ENCODE peak calls at places on chromosomes 4 and X, in ten cellular contexts. One of them, this sample, is unnamed.

GRCh38 chr4:18859468-18859867 is 837.9 kb upstream of the LCORL start:
- DNase-seq in PC-3: no peak
- DNase-seq in neural progenitor cell: peak
- DNase-seq in astrocyte of the cerebellum: no peak
- DNase-seq in tibial artery: no peak
- DNase-seq in fibroblast of lung: no peak
- DNase-seq in choroid plexus epithelial cell: no peak
- DNase-seq in kidney: no peak
- DNase-seq in A549: no peak
- DNase-seq in astrocyte of the spinal cord: no peak
- DNase-seq in this sample: no peak

GRCh38 chrX:39261446-39262147 is 460.3 kb downstream of the MID1IP1 start:
- DNase-seq in A549: peak
- DNase-seq in astrocyte of the cerebellum: no peak
- DNase-seq in choroid plexus epithelial cell: peak
- DNase-seq in fibroblast of lung: peak
- DNase-seq in astrocyte of the spinal cord: peak
- DNase-seq in PC-3: peak
- DNase-seq in kidney: no peak
- DNase-seq in tibial artery: no peak
- DNase-seq in neural progenitor cell: peak
- DNase-seq in this sample: no peak

GRCh38 chr4:7823416-7823824 is 116.2 kb downstream of the AFAP1 start:
- DNase-seq in choroid plexus epithelial cell: no peak
- DNase-seq in A549: no peak
- DNase-seq in fibroblast of lung: no peak
- DNase-seq in astrocyte of the cerebellum: no peak
- DNase-seq in PC-3: no peak
- DNase-seq in kidney: peak
- DNase-seq in neural progenitor cell: no peak
- DNase-seq in tibial artery: peak
- DNase-seq in astrocyte of the spinal cord: no peak
- DNase-seq in this sample: no peak

GRCh38 chrX:114028907-114029662 is 554.8 kb upstream of the HTR2C start:
- DNase-seq in neural progenitor cell: no peak
- DNase-seq in PC-3: no peak
- DNase-seq in fibroblast of lung: no peak
- DNase-seq in astrocyte of the cerebellum: no peak
- DNase-seq in choroid plexus epithelial cell: no peak
- DNase-seq in tibial artery: no peak
- DNase-seq in A549: no peak
- DNase-seq in astrocyte of the spinal cord: no peak
- DNase-seq in kidney: no peak
- DNase-seq in this sample: no peak

GRCh38 chr4:38414410-38414809 is 249.6 kb upstream of the KLF3 start:
- DNase-seq in A549: no peak
- DNase-seq in astrocyte of the spinal cord: no peak
- DNase-seq in kidney: no peak
- DNase-seq in PC-3: no peak
- DNase-seq in neural progenitor cell: no peak
- DNase-seq in fibroblast of lung: no peak
- DNase-seq in tibial artery: no peak
- DNase-seq in choroid plexus epithelial cell: no peak
- DNase-seq in astrocyte of the cerebellum: no peak
- DNase-seq in this sample: no peak

GRCh38 chrX:39821709-39822095 is 276.1 kb downstream of the BCOR start:
- DNase-seq in choroid plexus epithelial cell: no peak
- DNase-seq in astrocyte of the cerebellum: no peak
- DNase-seq in fibroblast of lung: no peak
- DNase-seq in kidney: peak
- DNase-seq in PC-3: no peak
- DNase-seq in A549: no peak
- DNase-seq in neural progenitor cell: no peak
- DNase-seq in astrocyte of the spinal cord: no peak
- DNase-seq in tibial artery: no peak
- DNase-seq in this sample: no peak

GRCh38 chrX:9847071-9847470 is 60.8 kb downstream of the SHROOM2 start:
- DNase-seq in fibroblast of lung: peak
- DNase-seq in neural progenitor cell: no peak
- DNase-seq in choroid plexus epithelial cell: peak
- DNase-seq in astrocyte of the spinal cord: peak
- DNase-seq in A549: no peak
- DNase-seq in kidney: no peak
- DNase-seq in PC-3: peak
- DNase-seq in tibial artery: no peak
- DNase-seq in astrocyte of the cerebellum: no peak
- DNase-seq in this sample: peak

GRCh38 chr4:162497564-162498167 is 333.9 kb upstream of the FSTL5 start:
- DNase-seq in PC-3: peak
- DNase-seq in astrocyte of the spinal cord: peak
- DNase-seq in neural progenitor cell: peak
- DNase-seq in tibial artery: no peak
- DNase-seq in A549: peak
- DNase-seq in choroid plexus epithelial cell: peak
- DNase-seq in fibroblast of lung: peak
- DNase-seq in kidney: no peak
- DNase-seq in astrocyte of the cerebellum: peak
- DNase-seq in this sample: peak

GRCh38 chrX:108304210-108304609 is 134.0 kb downstream of the COL4A6 start:
- DNase-seq in kidney: no peak
- DNase-seq in fibroblast of lung: peak
- DNase-seq in astrocyte of the cerebellum: no peak
- DNase-seq in neural progenitor cell: peak
- DNase-seq in choroid plexus epithelial cell: peak
- DNase-seq in A549: no peak
- DNase-seq in PC-3: peak
- DNase-seq in astrocyte of the spinal cord: no peak
- DNase-seq in tibial artery: no peak
- DNase-seq in this sample: no peak

GRCh38 chr4:189202182-189202868 is 738.3 kb upstream of the FRG1 start:
- DNase-seq in kidney: peak
- DNase-seq in choroid plexus epithelial cell: peak
- DNase-seq in astrocyte of the cerebellum: peak
- DNase-seq in fibroblast of lung: peak
- DNase-seq in astrocyte of the spinal cord: peak
- DNase-seq in PC-3: peak
- DNase-seq in neural progenitor cell: peak
- DNase-seq in A549: peak
- DNase-seq in tibial artery: peak
- DNase-seq in this sample: peak

GRCh38 chr4:128751354-128751753 is 58.1 kb upstream of the JADE1 start:
- DNase-seq in A549: no peak
- DNase-seq in astrocyte of the spinal cord: no peak
- DNase-seq in fibroblast of lung: peak
- DNase-seq in astrocyte of the cerebellum: no peak
- DNase-seq in kidney: no peak
- DNase-seq in neural progenitor cell: no peak
- DNase-seq in tibial artery: no peak
- DNase-seq in choroid plexus epithelial cell: no peak
- DNase-seq in PC-3: no peak
- DNase-seq in this sample: no peak

GRCh38 chr4:19961092-19961491 is 290.6 kb upstream of the SLIT2 start:
- DNase-seq in kidney: no peak
- DNase-seq in tibial artery: no peak
- DNase-seq in astrocyte of the spinal cord: peak
- DNase-seq in astrocyte of the cerebellum: no peak
- DNase-seq in choroid plexus epithelial cell: peak
- DNase-seq in fibroblast of lung: peak
- DNase-seq in neural progenitor cell: no peak
- DNase-seq in PC-3: no peak
- DNase-seq in A549: no peak
- DNase-seq in this sample: peak

DNA sequence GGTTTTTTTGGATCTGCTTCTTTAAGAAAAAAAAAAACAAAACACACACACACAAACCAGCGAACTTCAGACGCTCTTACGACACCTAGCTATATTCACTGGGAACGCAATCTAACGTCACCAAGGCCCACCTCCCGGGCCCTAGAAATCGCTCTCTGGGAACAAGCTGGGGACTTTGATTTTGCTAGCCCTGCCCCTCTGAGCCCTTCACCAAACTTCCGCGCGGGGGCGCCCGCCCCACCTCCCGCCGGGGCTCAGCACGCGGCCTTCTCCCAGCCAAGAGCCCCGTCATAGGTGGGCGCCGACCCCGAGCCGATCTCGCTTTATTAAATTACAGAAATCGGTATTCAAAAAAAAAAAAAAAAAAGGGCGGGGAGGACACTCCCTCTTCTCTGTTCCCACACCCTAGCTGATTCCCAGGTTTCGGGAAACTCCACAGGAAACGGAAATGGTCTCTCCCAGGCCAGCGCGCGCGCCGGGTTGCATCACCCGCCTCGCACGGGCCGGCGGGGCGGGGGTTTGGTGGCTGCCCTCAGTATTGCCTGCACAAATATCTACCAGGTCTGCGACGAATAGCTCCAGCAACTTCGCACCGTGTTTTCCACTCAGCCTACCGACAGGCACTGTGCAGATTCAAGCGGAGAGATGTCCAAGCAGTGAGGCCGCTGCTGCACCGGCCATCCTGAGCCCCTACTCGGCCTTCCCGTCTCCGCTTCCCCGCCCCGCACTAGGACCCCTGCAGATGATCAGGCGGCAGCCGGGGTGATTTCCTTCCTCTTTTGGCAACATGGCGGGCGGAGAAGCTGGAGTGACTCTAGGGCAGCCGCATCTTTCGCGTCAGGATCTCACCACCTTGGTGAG is at the start of gene EIF2S3:
- DNase-seq in neural progenitor cell: peak
- DNase-seq in kidney: peak
- DNase-seq in astrocyte of the cerebellum: peak
- DNase-seq in choroid plexus epithelial cell: peak
- DNase-seq in PC-3: peak
- DNase-seq in astrocyte of the spinal cord: peak
- DNase-seq in A549: peak
- DNase-seq in fibroblast of lung: peak
- DNase-seq in tibial artery: peak
- DNase-seq in this sample: peak
- TF ChIP-seq CTCF in neural progenitor cell: peak
- TF ChIP-seq CTCF in kidney: peak
- TF ChIP-seq CTCF in astrocyte of the cerebellum: peak
- TF ChIP-seq CTCF in choroid plexus epithelial cell: peak
- TF ChIP-seq CTCF in PC-3: peak
- TF ChIP-seq CTCF in astrocyte of the spinal cord: peak
- TF ChIP-seq CTCF in A549: peak
- TF ChIP-seq CTCF in fibroblast of lung: peak
- TF ChIP-seq CTCF in tibial artery: peak
- TF ChIP-seq CTCF in this sample: peak

GRCh38 chr4:147846318-147847135 is 114.6 kb downstream of the ARHGAP10 start:
- DNase-seq in PC-3: no peak
- DNase-seq in choroid plexus epithelial cell: no peak
- DNase-seq in neural progenitor cell: no peak
- DNase-seq in astrocyte of the cerebellum: no peak
- DNase-seq in fibroblast of lung: no peak
- DNase-seq in kidney: no peak
- DNase-seq in A549: no peak
- DNase-seq in tibial artery: no peak
- DNase-seq in astrocyte of the spinal cord: no peak
- DNase-seq in this sample: no peak

GRCh38 chr4:147843162-147843561 is 111.3 kb downstream of the ARHGAP10 start:
- DNase-seq in fibroblast of lung: no peak
- DNase-seq in astrocyte of the cerebellum: no peak
- DNase-seq in A549: peak
- DNase-seq in neural progenitor cell: no peak
- DNase-seq in PC-3: peak
- DNase-seq in tibial artery: no peak
- DNase-seq in astrocyte of the spinal cord: no peak
- DNase-seq in kidney: no peak
- DNase-seq in choroid plexus epithelial cell: no peak
- DNase-seq in this sample: no peak

GRCh38 chr4:147851135-147851534 is 119.2 kb downstream of the ARHGAP10 start:
- DNase-seq in astrocyte of the cerebellum: no peak
- DNase-seq in choroid plexus epithelial cell: no peak
- DNase-seq in kidney: no peak
- DNase-seq in fibroblast of lung: no peak
- DNase-seq in neural progenitor cell: no peak
- DNase-seq in A549: no peak
- DNase-seq in tibial artery: no peak
- DNase-seq in PC-3: no peak
- DNase-seq in astrocyte of the spinal cord: no peak
- DNase-seq in this sample: no peak

GRCh38 chr4:147848634-147849033 is 116.7 kb downstream of the ARHGAP10 start:
- DNase-seq in PC-3: no peak
- DNase-seq in A549: no peak
- DNase-seq in tibial artery: no peak
- DNase-seq in neural progenitor cell: no peak
- DNase-seq in astrocyte of the cerebellum: no peak
- DNase-seq in fibroblast of lung: no peak
- DNase-seq in kidney: no peak
- DNase-seq in choroid plexus epithelial cell: no peak
- DNase-seq in astrocyte of the spinal cord: no peak
- DNase-seq in this sample: no peak

GRCh38 chr4:147847947-147848590 is 116.2 kb downstream of the ARHGAP10 start:
- DNase-seq in astrocyte of the cerebellum: no peak
- DNase-seq in tibial artery: no peak
- DNase-seq in PC-3: no peak
- DNase-seq in choroid plexus epithelial cell: no peak
- DNase-seq in neural progenitor cell: no peak
- DNase-seq in astrocyte of the spinal cord: no peak
- DNase-seq in A549: no peak
- DNase-seq in fibroblast of lung: no peak
- DNase-seq in kidney: no peak
- DNase-seq in this sample: no peak
- H3K4me3 ChIP-seq in astrocyte of the cerebellum: no peak
- H3K4me3 ChIP-seq in tibial artery: no peak
- H3K4me3 ChIP-seq in PC-3: no peak
- H3K4me3 ChIP-seq in choroid plexus epithelial cell: no peak
- H3K4me3 ChIP-seq in neural progenitor cell: no peak
- H3K4me3 ChIP-seq in astrocyte of the spinal cord: no peak
- H3K4me3 ChIP-seq in A549: no peak
- H3K4me3 ChIP-seq in fibroblast of lung: no peak
- H3K4me3 ChIP-seq in kidney: no peak
- H3K4me3 ChIP-seq in this sample: no peak

DNA sequence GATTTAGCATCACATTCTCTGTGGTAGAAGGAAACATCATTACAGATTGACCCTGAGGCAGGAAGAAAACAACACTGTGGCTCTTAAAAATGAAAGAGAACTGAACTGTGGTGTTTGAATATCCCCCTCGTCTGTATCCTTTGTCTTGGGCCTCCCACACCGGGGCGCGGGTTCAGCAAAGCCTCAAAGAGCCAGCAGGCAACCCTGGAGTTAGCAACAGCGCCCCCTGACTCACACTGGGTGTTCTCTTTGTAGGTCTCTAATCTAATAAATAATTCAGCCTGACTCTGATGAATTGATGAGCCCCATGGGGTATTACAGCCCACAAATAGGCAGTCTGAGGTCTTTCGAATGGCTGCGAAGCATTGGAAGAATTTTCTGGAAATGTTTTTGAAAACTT is 46.1 kb upstream of the CTSO start:
- DNase-seq in neural progenitor cell: peak
- DNase-seq in kidney: no peak
- DNase-seq in PC-3: peak
- DNase-seq in astrocyte of the cerebellum: no peak
- DNase-seq in astrocyte of the spinal cord: peak
- DNase-seq in A549: no peak
- DNase-seq in choroid plexus epithelial cell: peak
- DNase-seq in tibial artery: no peak
- DNase-seq in fibroblast of lung: peak
- DNase-seq in this sample: no peak
- TF ChIP-seq CTCF in neural progenitor cell: peak
- TF ChIP-seq CTCF in kidney: no peak
- TF ChIP-seq CTCF in PC-3: peak
- TF ChIP-seq CTCF in astrocyte of the cerebellum: peak
- TF ChIP-seq CTCF in astrocyte of the spinal cord: peak
- TF ChIP-seq CTCF in A549: no peak
- TF ChIP-seq CTCF in choroid plexus epithelial cell: peak
- TF ChIP-seq CTCF in tibial artery: no peak
- TF ChIP-seq CTCF in fibroblast of lung: peak
- TF ChIP-seq CTCF in this sample: peak

GRCh38 chr4:169443748-169444147 is 168.6 kb downstream of the NEK1 start:
- DNase-seq in astrocyte of the spinal cord: no peak
- DNase-seq in choroid plexus epithelial cell: no peak
- DNase-seq in kidney: no peak
- DNase-seq in PC-3: no peak
- DNase-seq in tibial artery: no peak
- DNase-seq in neural progenitor cell: no peak
- DNase-seq in astrocyte of the cerebellum: no peak
- DNase-seq in A549: no peak
- DNase-seq in fibroblast of lung: no peak
- DNase-seq in this sample: no peak
- H3K4me3 ChIP-seq in astrocyte of the spinal cord: no peak
- H3K4me3 ChIP-seq in choroid plexus epithelial cell: no peak
- H3K4me3 ChIP-seq in kidney: no peak
- H3K4me3 ChIP-seq in PC-3: no peak
- H3K4me3 ChIP-seq in tibial artery: no peak
- H3K4me3 ChIP-seq in neural progenitor cell: peak
- H3K4me3 ChIP-seq in astrocyte of the cerebellum: no peak
- H3K4me3 ChIP-seq in A549: no peak
- H3K4me3 ChIP-seq in fibroblast of lung: no peak
- H3K4me3 ChIP-seq in this sample: no peak

This sample was measured in AG09309.